ENCODE peak calls at places on chromosomes 16 and 17, in seven cellular contexts. One of them, this sample, is unnamed.

GRCh38 chr16:71637398-71637797 is 11.4 kb downstream of the MARVELD3 start:
- DNase-seq in hepatocyte: no peak
- DNase-seq in MM.1S: no peak
- DNase-seq in PC-3: no peak
- DNase-seq in HCT116: no peak
- DNase-seq in PC-9: no peak
- DNase-seq in GM23338: peak; percentile 69
- DNase-seq in this sample: peak; percentile 79

GRCh38 chr16:867421-868385 is 67.2 kb upstream of the GNG13 start:
- DNase-seq in GM23338: no peak
- DNase-seq in MM.1S: no peak
- DNase-seq in PC-3: no peak
- DNase-seq in HCT116: no peak
- DNase-seq in PC-9: no peak
- DNase-seq in hepatocyte: no peak
- DNase-seq in this sample: no peak

GRCh38 chr17:58097384-58098088 is 14.3 kb downstream of the DYNLL2 start:
- DNase-seq in PC-9: peak; percentile 32
- DNase-seq in PC-3: no peak
- DNase-seq in GM23338: no peak
- DNase-seq in hepatocyte: no peak
- DNase-seq in HCT116: no peak
- DNase-seq in MM.1S: no peak
- DNase-seq in this sample: no peak

GRCh38 chr17:76816590-76817135 is 51.5 kb upstream of the MGAT5B start:
- DNase-seq in MM.1S: peak; percentile 75
- DNase-seq in HCT116: peak; percentile 63
- DNase-seq in PC-9: peak; percentile 43
- DNase-seq in PC-3: peak; percentile 79
- DNase-seq in GM23338: peak; percentile 88
- DNase-seq in hepatocyte: peak; percentile 57
- DNase-seq in this sample: peak; percentile 71

GRCh38 chr17:28777178-28777577 is 33.4 kb downstream of the TRAF4 start:
- DNase-seq in PC-3: no peak
- DNase-seq in HCT116: no peak
- DNase-seq in GM23338: no peak
- DNase-seq in hepatocyte: no peak
- DNase-seq in MM.1S: no peak
- DNase-seq in PC-9: no peak
- DNase-seq in this sample: no peak

GRCh38 chr17:2174048-2174447 is 119.1 kb downstream of the HIC1 start:
- DNase-seq in PC-3: no peak
- DNase-seq in GM23338: no peak
- DNase-seq in HCT116: no peak
- DNase-seq in MM.1S: no peak
- DNase-seq in PC-9: no peak
- DNase-seq in hepatocyte: no peak
- DNase-seq in this sample: peak; percentile 63

GRCh38 chr17:50661795-50662391 is 27.2 kb downstream of the ABCC3 start:
- DNase-seq in MM.1S: peak; percentile 54
- DNase-seq in hepatocyte: peak; percentile 80
- DNase-seq in GM23338: peak; percentile 51
- DNase-seq in PC-3: peak; percentile 100
- DNase-seq in PC-9: peak; percentile 98
- DNase-seq in HCT116: peak; percentile 92
- DNase-seq in this sample: peak; percentile 92

GRCh38 chr16:15576960-15577958 is 65.7 kb downstream of the MARF1 start:
- DNase-seq in HCT116: no peak
- DNase-seq in MM.1S: no peak
- DNase-seq in GM23338: no peak
- DNase-seq in PC-3: no peak
- DNase-seq in hepatocyte: no peak
- DNase-seq in PC-9: peak; percentile 43
- DNase-seq in this sample: no peak

GRCh38 chr16:27972500-27972899 is 91.0 kb downstream of the GSG1L start:
- DNase-seq in PC-9: peak; percentile 44
- DNase-seq in HCT116: peak; percentile 73
- DNase-seq in GM23338: peak; percentile 82
- DNase-seq in PC-3: peak; percentile 56
- DNase-seq in hepatocyte: peak; percentile 34
- DNase-seq in MM.1S: peak; percentile 65
- DNase-seq in this sample: peak; percentile 33

GRCh38 chr17:35847006-35847405 is 21.7 kb downstream of the HEATR9 start:
- DNase-seq in MM.1S: no peak
- DNase-seq in PC-3: no peak
- DNase-seq in HCT116: no peak
- DNase-seq in GM23338: no peak
- DNase-seq in hepatocyte: no peak
- DNase-seq in PC-9: no peak
- DNase-seq in this sample: no peak

GRCh38 chr17:7438050-7438614 is 1.2 kb upstream of the FGF11 start:
- DNase-seq in hepatocyte: peak; percentile 80
- DNase-seq in GM23338: peak; percentile 86
- DNase-seq in PC-9: no peak
- DNase-seq in HCT116: no peak
- DNase-seq in MM.1S: no peak
- DNase-seq in PC-3: no peak
- DNase-seq in this sample: peak; percentile 40

GRCh38 chr17:7437369-7437863 is 1.9 kb upstream of the FGF11 start:
- DNase-seq in HCT116: no peak
- DNase-seq in GM23338: no peak
- DNase-seq in PC-9: no peak
- DNase-seq in MM.1S: no peak
- DNase-seq in PC-3: no peak
- DNase-seq in hepatocyte: no peak
- DNase-seq in this sample: no peak

GRCh38 chr17:7438656-7439460 is 454 bp upstream of the FGF11 start:
- DNase-seq in PC-9: no peak
- DNase-seq in MM.1S: no peak
- DNase-seq in HCT116: no peak
- DNase-seq in hepatocyte: no peak
- DNase-seq in GM23338: no peak
- DNase-seq in PC-3: no peak
- DNase-seq in this sample: no peak

GRCh38 chr17:7436556-7437368 is 1.5 kb downstream of the TMEM102 start:
- DNase-seq in PC-9: peak; percentile 64
- DNase-seq in HCT116: peak; percentile 79
- DNase-seq in GM23338: peak; percentile 92
- DNase-seq in hepatocyte: peak; percentile 95
- DNase-seq in MM.1S: peak; percentile 89
- DNase-seq in PC-3: peak; percentile 89
- DNase-seq in this sample: peak; percentile 93

DNA sequence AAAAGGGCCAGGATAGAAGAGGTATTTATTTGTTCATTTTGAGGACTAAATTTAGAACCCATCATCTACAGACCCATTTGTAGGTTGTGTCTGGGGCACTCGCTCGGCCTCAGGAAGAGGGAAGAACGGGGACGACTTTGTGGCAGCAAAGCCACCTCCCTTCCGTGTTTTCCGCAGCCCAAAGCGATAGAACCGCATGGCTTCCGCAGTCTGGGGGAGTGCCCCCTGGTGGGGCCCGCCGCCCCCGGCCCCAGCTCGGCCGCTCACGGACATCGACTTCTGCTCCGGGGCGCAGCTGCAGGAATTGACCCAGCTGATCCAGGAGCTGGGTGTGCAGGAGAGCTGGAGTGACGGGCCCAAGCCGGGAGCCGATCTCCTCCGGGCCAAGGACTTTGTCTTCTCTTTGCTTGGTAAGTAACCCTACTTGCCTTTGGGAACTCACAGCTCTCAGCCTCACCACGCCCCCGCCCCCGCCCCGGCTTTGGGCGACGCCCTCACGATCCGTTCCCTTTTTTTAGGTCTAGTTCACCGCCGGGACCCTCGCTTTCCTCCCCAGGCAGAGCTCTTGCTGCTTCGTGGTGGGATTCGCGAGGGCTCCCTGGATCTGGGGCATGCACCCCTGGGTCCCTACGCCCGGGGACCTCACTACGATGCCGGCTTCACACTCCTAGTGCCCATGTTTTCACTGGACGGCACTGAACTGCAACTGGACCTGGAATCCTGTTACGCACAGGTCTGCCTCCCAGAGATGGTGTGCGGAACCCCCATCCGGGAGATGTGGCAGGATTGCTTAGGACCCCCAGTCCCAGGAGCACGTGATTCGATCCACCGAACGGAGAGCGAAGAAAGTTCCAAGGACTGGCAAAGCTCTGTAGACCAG is 681 bp downstream of the TMEM102 start:
- DNase-seq in MM.1S: peak; percentile 52
- DNase-seq in HCT116: peak; percentile 29
- DNase-seq in hepatocyte: peak; percentile 64
- DNase-seq in GM23338: peak; percentile 80
- DNase-seq in PC-3: peak; percentile 38
- DNase-seq in PC-9: peak; percentile 55
- DNase-seq in this sample: peak; percentile 60
- H3K9me2 ChIP-seq in MM.1S: no peaks in the 10 kb centered on the region
- H3K9me2 ChIP-seq in HCT116: no peaks in the 10 kb centered on the region
- H3K9me2 ChIP-seq in hepatocyte: no peaks in the 10 kb centered on the region
- H3K9me2 ChIP-seq in GM23338: peaks cover 12% of the 10 kb centered on the region
- H3K9me2 ChIP-seq in PC-3: no peaks in the 10 kb centered on the region
- H3K9me2 ChIP-seq in PC-9: no peaks in the 10 kb centered on the region
- H3K9me2 ChIP-seq in this sample: no peaks in the 10 kb centered on the region

GRCh38 chr17:9002610-9003354 is 18.5 kb upstream of the NTN1 start:
- DNase-seq in PC-9: no peak
- DNase-seq in hepatocyte: peak; percentile 55
- DNase-seq in PC-3: no peak
- DNase-seq in HCT116: no peak
- DNase-seq in GM23338: peak; percentile 67
- DNase-seq in MM.1S: no peak
- DNase-seq in this sample: peak; percentile 60

GRCh38 chr17:9004961-9005285 is 16.4 kb upstream of the NTN1 start:
- DNase-seq in PC-3: no peak
- DNase-seq in PC-9: no peak
- DNase-seq in HCT116: no peak
- DNase-seq in MM.1S: no peak
- DNase-seq in GM23338: no peak
- DNase-seq in hepatocyte: no peak
- DNase-seq in this sample: no peak

GRCh38 chr17:9003355-9004131 is 17.8 kb upstream of the NTN1 start:
- DNase-seq in MM.1S: no peak
- DNase-seq in HCT116: no peak
- DNase-seq in hepatocyte: no peak
- DNase-seq in GM23338: peak; percentile 63
- DNase-seq in PC-3: no peak
- DNase-seq in PC-9: no peak
- DNase-seq in this sample: peak; percentile 12

GRCh38 chr17:9006175-9006767 is 15.0 kb upstream of the NTN1 start:
- DNase-seq in PC-9: no peak
- DNase-seq in PC-3: no peak
- DNase-seq in HCT116: no peak
- DNase-seq in MM.1S: no peak
- DNase-seq in GM23338: no peak
- DNase-seq in hepatocyte: no peak
- DNase-seq in this sample: no peak

DNA sequence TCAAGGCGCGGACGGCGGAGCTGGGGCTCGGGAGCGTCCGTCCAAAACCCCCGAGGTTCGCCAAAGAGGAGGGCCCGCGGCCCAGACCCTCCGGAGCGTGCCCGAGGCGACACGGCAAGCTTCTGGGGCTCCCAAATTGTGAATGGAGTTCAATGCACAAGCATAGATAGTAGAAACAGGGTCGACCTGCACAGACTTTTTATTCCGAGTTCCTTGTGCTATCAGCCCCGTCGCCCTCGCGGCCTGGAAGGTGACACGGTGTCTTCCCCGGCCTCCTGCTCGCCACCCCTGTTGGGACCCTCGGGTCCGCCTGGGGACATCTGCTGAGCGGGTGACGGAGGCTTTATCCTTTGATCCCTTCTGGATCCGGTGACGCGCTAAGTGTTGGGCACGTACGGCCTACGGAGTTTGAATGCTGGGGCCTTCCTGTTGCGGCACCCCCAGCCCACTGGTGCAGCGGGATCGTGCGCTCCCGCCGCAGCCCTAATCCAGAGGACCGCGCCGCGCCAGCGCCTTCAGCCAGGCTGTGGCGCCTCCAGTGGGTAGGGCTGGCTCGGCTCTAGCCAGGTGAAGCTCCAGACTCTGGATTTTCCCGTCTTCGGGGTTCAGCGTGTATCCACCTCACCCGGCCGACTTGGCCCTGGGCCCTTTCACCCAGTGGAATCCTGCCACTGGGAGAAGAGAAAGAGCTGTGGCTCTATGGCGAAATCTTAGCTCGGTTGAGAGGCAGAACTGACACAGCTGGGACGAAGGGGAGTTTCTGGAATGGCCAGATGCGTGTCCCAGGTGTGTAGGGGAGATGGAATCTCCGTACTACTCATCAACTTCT is 17.0 kb upstream of the NTN1 start:
- DNase-seq in GM23338: peak; percentile 68
- DNase-seq in PC-9: no peak
- DNase-seq in MM.1S: no peak
- DNase-seq in HCT116: no peak
- DNase-seq in hepatocyte: peak; percentile 28
- DNase-seq in PC-3: no peak
- DNase-seq in this sample: no peak
- TF ChIP-seq EZH2 in GM23338: peak; percentile 65
- TF ChIP-seq EZH2 in PC-9: no peak
- TF ChIP-seq EZH2 in MM.1S: no peak
- TF ChIP-seq EZH2 in HCT116: no peak
- TF ChIP-seq EZH2 in hepatocyte: peak; percentile 97
- TF ChIP-seq EZH2 in PC-3: no peak
- TF ChIP-seq EZH2 in this sample: no peak

GRCh38 chr17:8046929-8047768 is 8.3 kb downstream of the ALOX15B start:
- DNase-seq in PC-9: no peak
- DNase-seq in GM23338: no peak
- DNase-seq in HCT116: no peak
- DNase-seq in hepatocyte: no peak
- DNase-seq in PC-3: no peak
- DNase-seq in MM.1S: no peak
- DNase-seq in this sample: no peak

GRCh38 chr17:8046306-8046928 is 7.6 kb downstream of the ALOX15B start:
- DNase-seq in MM.1S: no peak
- DNase-seq in PC-3: no peak
- DNase-seq in GM23338: no peak
- DNase-seq in PC-9: no peak
- DNase-seq in HCT116: no peak
- DNase-seq in hepatocyte: no peak
- DNase-seq in this sample: no peak

GRCh38 chr17:8047769-8048110 is 8.9 kb downstream of the ALOX15B start:
- DNase-seq in hepatocyte: no peak
- DNase-seq in MM.1S: no peak
- DNase-seq in HCT116: no peak
- DNase-seq in PC-9: no peak
- DNase-seq in GM23338: no peak
- DNase-seq in PC-3: no peak
- DNase-seq in this sample: no peak

GRCh38 chr17:8048736-8049135 is 9.9 kb downstream of the ALOX15B start:
- DNase-seq in PC-9: no peak
- DNase-seq in MM.1S: no peak
- DNase-seq in hepatocyte: no peak
- DNase-seq in HCT116: no peak
- DNase-seq in GM23338: no peak
- DNase-seq in PC-3: no peak
- DNase-seq in this sample: no peak

GRCh38 chr17:8048236-8048635 is 9.4 kb downstream of the ALOX15B start:
- DNase-seq in PC-9: no peak
- DNase-seq in GM23338: no peak
- DNase-seq in MM.1S: no peak
- DNase-seq in HCT116: no peak
- DNase-seq in PC-3: no peak
- DNase-seq in hepatocyte: no peak
- DNase-seq in this sample: no peak
- H3K9me2 ChIP-seq in PC-9: no peaks in the 10 kb centered on the region
- H3K9me2 ChIP-seq in GM23338: no peaks in the 10 kb centered on the region
- H3K9me2 ChIP-seq in MM.1S: no peaks in the 10 kb centered on the region
- H3K9me2 ChIP-seq in HCT116: no peaks in the 10 kb centered on the region
- H3K9me2 ChIP-seq in PC-3: no peaks in the 10 kb centered on the region
- H3K9me2 ChIP-seq in hepatocyte: no peaks in the 10 kb centered on the region
- H3K9me2 ChIP-seq in this sample: no peaks in the 10 kb centered on the region

GRCh38 chr16:12901204-12901596 is 198 bp upstream of the SHISA9 start:
- DNase-seq in PC-3: no peak
- DNase-seq in GM23338: peak; percentile 93
- DNase-seq in PC-9: peak; percentile 79
- DNase-seq in HCT116: no peak
- DNase-seq in hepatocyte: peak; percentile 44
- DNase-seq in MM.1S: no peak
- DNase-seq in this sample: no peak
- TF ChIP-seq EZH2 in PC-3: no peak
- TF ChIP-seq EZH2 in GM23338: no peak
- TF ChIP-seq EZH2 in PC-9: no peak
- TF ChIP-seq EZH2 in HCT116: no peak
- TF ChIP-seq EZH2 in hepatocyte: no peak
- TF ChIP-seq EZH2 in MM.1S: no peak
- TF ChIP-seq EZH2 in this sample: no peak

This sample was measured in GM23248.